ENCODE peak calls at places on chromosomes 4 and X, in eight cellular contexts. T, R, S, M, Y, F, L and I are unnamed samples.
A peak's percentile ranks its signal among the peaks of the same experiment; 100 is the strongest.

GRCh38 chrX:82556588-82556987 is 951.5 kb upstream of the POU3F4 start:
- DNase-seq in T (no peak), R (no peak), S (no peak), M (no peak), Y (no peak), F (no peak), L (no peak), I (no peak)

GRCh38 chr4:174910271-174910670 is 7.9 kb upstream of the ADAM29 start:
- DNase-seq in T (no peak), R (no peak), S (no peak), M (no peak), Y (no peak), F (no peak), L (no peak), I (no peak)

GRCh38 chr4:13527983-13528822 is 16.1 kb downstream of the NKX3-2 start:
- DNase-seq in T (no peak), R (peak; percentile 80), S (no peak), M (no peak), Y (no peak), F (no peak), L (no peak), I (no peak)

GRCh38 chr4:120568736-120569135 is 353.8 kb downstream of the PRDM5 start:
- DNase-seq in T (no peak), R (no peak), S (no peak), M (no peak), Y (no peak), F (no peak), L (no peak), I (no peak)

GRCh38 chrX:17597836-17598434 is 139.4 kb upstream of the SCML1 start:
- DNase-seq in T (peak; percentile 58), R (no peak), S (no peak), M (no peak), Y (no peak), F (no peak), L (no peak), I (peak; percentile 17)

GRCh38 chr4:71559957-71560541 is 221.2 kb downstream of the SLC4A4 start:
- DNase-seq in T (peak; percentile 89), R (no peak), S (no peak), M (no peak), Y (no peak), F (no peak), L (no peak), I (no peak)

GRCh38 chrX:155632424-155633100 is 19.8 kb upstream of the TMLHE start:
- DNase-seq in T (no peak), R (no peak), S (no peak), M (no peak), Y (no peak), F (no peak), L (no peak), I (no peak)

GRCh38 chr4:183094393-183095198 is 4.5 kb upstream of the WWC2 start:
- DNase-seq in T (no peak), R (no peak), S (no peak), M (no peak), Y (no peak), F (no peak), L (no peak), I (no peak)

GRCh38 chr4:184740965-184741364 is 7.1 kb upstream of the CENPU start:
- DNase-seq in T (no peak), R (no peak), S (no peak), M (no peak), Y (no peak), F (no peak), L (no peak), I (no peak)

GRCh38 chr4:79141530-79141929 is 184.3 kb downstream of the NAA11 start:
- DNase-seq in T (peak; percentile 14), R (no peak), S (no peak), M (peak; percentile 54), Y (no peak), F (no peak), L (no peak), I (no peak)

GRCh38 chr4:148164529-148164928 is 277.7 kb downstream of the NR3C2 start:
- DNase-seq in T (no peak), R (no peak), S (no peak), M (no peak), Y (no peak), F (no peak), L (no peak), I (no peak)

GRCh38 chr4:123327846-123328447 is 68.6 kb upstream of the SPRY1 start:
- DNase-seq in T (peak; percentile 52), R (no peak), S (no peak), M (no peak), Y (no peak), F (no peak), L (no peak), I (no peak)

GRCh38 chr4:90227177-90227576 is 100.0 kb downstream of the CCSER1 start:
- DNase-seq in T (no peak), R (no peak), S (no peak), M (no peak), Y (no peak), F (no peak), L (no peak), I (no peak)

GRCh38 chr4:108264693-108265092 is 96.0 kb upstream of the LEF1 start:
- DNase-seq in T (no peak), R (no peak), S (no peak), M (no peak), Y (no peak), F (no peak), L (no peak), I (no peak)

GRCh38 chrX:56797966-56798711 is 69.1 kb downstream of the NBDY start:
- DNase-seq in T (peak; percentile 51), R (no peak), S (no peak), M (no peak), Y (peak; percentile 16), F (no peak), L (no peak), I (no peak)

GRCh38 chr4:110184124-110184790 is 14.2 kb downstream of the ELOVL6 start:
- DNase-seq in T (peak; percentile 71), R (no peak), S (no peak), M (no peak), Y (no peak), F (no peak), L (no peak), I (no peak)

GRCh38 chrX:30183554-30183953 is 31.8 kb upstream of the MAGEB2 start:
- DNase-seq in T (no peak), R (no peak), S (no peak), M (no peak), Y (no peak), F (no peak), L (no peak), I (no peak)

GRCh38 chr4:53967971-53968370 is 96.4 kb downstream of the CHIC2 start:
- DNase-seq in T (no peak), R (no peak), S (no peak), M (no peak), Y (no peak), F (no peak), L (no peak), I (no peak)